ENCODE peak calls at places on chromosomes 1 and 21, in four cellular contexts. H, U, O and K are unnamed samples.
A peak's percentile ranks its signal among the peaks of the same experiment; 100 is the strongest.

GRCh38 chr1:17658837-17659236 is 96.3 kb upstream of the ACTL8 start:
- DNase-seq in O (no peak), U (no peak), H (no peak), K (no peak)

GRCh38 chr1:172686143-172686542 is 27.2 kb downstream of the FASLG start:
- DNase-seq in U (no peak), H (no peak), O (no peak), K (no peak)

GRCh38 chr1:39900662-39901485 is 843 bp downstream of the MYCL start:
- DNase-seq in O (no peak), H (no peak), U (peak; percentile 49), K (no peak)

GRCh38 chr1:154791292-154792278 is 78.5 kb downstream of the KCNN3 start:
- DNase-seq in H (no peak), O (no peak), U (no peak), K (peak; percentile 21)

GRCh38 chr1:119143716-119144115 is 3.3 kb upstream of the WARS2 start:
- DNase-seq in H (no peak), O (no peak), U (no peak), K (no peak)

GRCh38 chr1:21939650-21940374 is 2.7 kb upstream of the HSPG2 start:
- DNase-seq in H (peak; percentile 83), U (no peak), O (peak; percentile 83), K (peak; percentile 78)

GRCh38 chr1:65235867-65236805 is 73.2 kb upstream of the DNAJC6 start:
- DNase-seq in U (peak; percentile 43), H (no peak), O (peak; percentile 46), K (peak; percentile 41)

GRCh38 chr1:29649375-29650040 is 413.2 kb downstream of the PTPRU start:
- DNase-seq in U (peak; percentile 56), H (no peak), O (no peak), K (no peak)

GRCh38 chr1:208476825-208477170 is 232.6 kb upstream of the PLXNA2 start:
- DNase-seq in O (no peak), H (no peak), U (no peak), K (no peak)

GRCh38 chr1:89149229-89149628 is 23.3 kb upstream of the GBP2 start:
- DNase-seq in H (no peak), U (no peak), O (peak; percentile 36), K (no peak)

GRCh38 chr21:35216966-35217365 is 167.9 kb upstream of the RUNX1 start:
- DNase-seq in H (no peak), O (no peak), U (no peak), K (no peak)

GRCh38 chr1:26072305-26072704 is 4.9 kb upstream of the TRIM63 start:
- DNase-seq in O (no peak), U (no peak), H (no peak), K (no peak)
- TF ChIP-seq TCF7L2 in O (no peak), U (no peak), H (no peak), K (no peak)

GRCh38 chr1:109397451-109398342 is at the start of gene SORT1:
- DNase-seq in U (peak; percentile 93), H (no peak), O (peak; percentile 90), K (peak; percentile 74)

GRCh38 chr1:109396971-109397370 is 747 bp downstream of the SORT1 start:
- DNase-seq in H (no peak), O (no peak), U (peak; percentile 33), K (no peak)

GRCh38 chr1:109398343-109399225 is 866 bp upstream of the SORT1 start:
- DNase-seq in U (no peak), O (no peak), H (no peak), K (no peak)

GRCh38 chr1:109400035-109400655 is 2.4 kb upstream of the SORT1 start:
- DNase-seq in U (no peak), O (no peak), H (no peak), K (no peak)

GRCh38 chr1:109399326-109399957 is 1.7 kb upstream of the SORT1 start:
- DNase-seq in U (peak; percentile 54), H (peak; percentile 50), O (peak; percentile 72), K (peak; percentile 56)
- TF ChIP-seq TCF7L2 in U (no peak), H (no peak), O (no peak), K (no peak)

GRCh38 chr1:219140308-219140877 is 33.3 kb upstream of the LYPLAL1 start:
- DNase-seq in H (no peak), O (no peak), U (no peak), K (no peak)

GRCh38 chr1:219144659-219145313 is 28.9 kb upstream of the LYPLAL1 start:
- DNase-seq in U (no peak), H (no peak), O (no peak), K (no peak)

GRCh38 chr1:219138747-219139146 is 34.9 kb upstream of the LYPLAL1 start:
- DNase-seq in U (no peak), O (no peak), H (no peak), K (no peak)

GRCh38 chr1:219147571-219148019 is 26.1 kb upstream of the LYPLAL1 start:
- DNase-seq in U (peak; percentile 81), O (no peak), H (no peak), K (no peak)

GRCh38 chr1:219143735-219144134 is 29.9 kb upstream of the LYPLAL1 start:
- DNase-seq in H (no peak), U (no peak), O (no peak), K (no peak)
- TF ChIP-seq TCF7L2 in H (no peak), U (no peak), O (no peak), K (no peak)

DNA sequence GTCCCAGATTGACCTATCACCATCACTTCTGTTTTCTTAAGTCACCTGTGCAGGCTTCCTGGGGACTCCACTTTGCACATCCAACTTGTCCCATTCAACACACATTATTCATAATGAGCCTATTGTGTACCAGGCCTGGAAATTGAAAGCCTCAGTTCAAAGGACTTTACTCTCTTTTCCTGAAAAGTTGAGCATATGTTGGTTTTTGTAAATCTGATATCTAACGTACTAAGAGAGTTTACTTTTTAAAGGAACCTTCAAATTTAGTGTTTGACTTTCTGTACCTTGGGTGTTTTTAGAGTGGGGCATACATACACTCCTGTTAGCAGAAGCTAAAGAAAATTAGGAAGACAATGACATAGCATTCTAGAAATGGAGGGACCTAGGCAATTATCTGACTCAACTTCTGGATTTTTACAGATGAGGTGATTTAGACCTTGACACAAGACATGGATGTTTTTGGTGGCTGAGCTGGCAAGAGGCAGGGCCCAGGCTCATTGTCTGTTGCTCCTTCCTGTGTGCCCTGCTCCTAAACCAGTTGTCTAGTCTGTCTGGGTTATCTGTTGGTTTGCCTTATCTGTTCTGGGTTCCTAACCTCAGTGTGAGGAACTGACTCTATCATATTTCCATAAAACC is 336.5 kb downstream of the RPS6KC1 start:
- DNase-seq in H (no peak), U (no peak), O (peak; percentile 84), K (no peak)
- TF ChIP-seq TCF7L2 in H (no peak), U (no peak), O (no peak), K (no peak)